ENCODE peak calls at places on chromosomes 12 and 14, in ten cellular contexts. T is heart left ventricle, I is colonic mucosa, D is Caco-2, X is adrenal gland, S is GM12865, F is AG04450, A is astrocyte of the cerebellum, P is ovary, K is foreskin fibroblast. C is an unnamed sample.
A peak's percentile ranks its signal among the peaks of the same experiment; 100 is the strongest.

GRCh38 chr12:93002278-93003054 is 73.4 kb upstream of the EEA1 start:
- DNase-seq in T (no peak), I (no peak), D (no peak), X (no peak), S (no peak), F (peak; percentile 52), A (peak; percentile 59), P (peak; percentile 54), K (peak; percentile 77), C (no peak)

GRCh38 chr14:71555654-71556559 is 376.3 kb upstream of the RGS6 start:
- DNase-seq in T (no peak), I (peak; percentile 58), D (peak; percentile 72), X (no peak), S (peak; percentile 95), F (no peak), A (no peak), P (no peak), K (no peak), C (peak; percentile 49)

GRCh38 chr14:100620437-100621100 is 33.4 kb upstream of the BEGAIN start:
- DNase-seq in T (no peak), I (no peak), D (peak; percentile 17), X (no peak), S (no peak), F (no peak), A (no peak), P (no peak), K (no peak), C (no peak)

GRCh38 chr14:69650948-69651369 is 39.6 kb downstream of the SUSD6 start:
- DNase-seq in T (no peak), I (no peak), D (peak; percentile 55), X (no peak), S (no peak), F (no peak), A (no peak), P (no peak), K (no peak), C (no peak)

GRCh38 chr12:11927311-11927935 is 143.3 kb upstream of the BCL2L14 start:
- DNase-seq in T (no peak), I (no peak), D (no peak), X (no peak), S (no peak), F (no peak), A (peak; percentile 57), P (no peak), K (no peak), C (no peak)

GRCh38 chr12:28780096-28780495 is 369.0 kb upstream of the FAR2 start:
- DNase-seq in T (no peak), I (no peak), D (no peak), X (no peak), S (no peak), F (no peak), A (no peak), P (no peak), K (peak; percentile 67), C (peak; percentile 51)

GRCh38 chr12:88235183-88235833 is 93.2 kb downstream of the TMTC3 start:
- DNase-seq in T (no peak), I (no peak), D (no peak), X (no peak), S (peak; percentile 32), F (no peak), A (no peak), P (no peak), K (no peak), C (no peak)

GRCh38 chr12:52903285-52903854 is 1.5 kb downstream of the KRT8 start:
- DNase-seq in T (peak; percentile 87), I (peak; percentile 83), D (peak; percentile 61), X (peak; percentile 79), S (peak; percentile 24), F (no peak), A (peak; percentile 31), P (peak; percentile 60), K (peak; percentile 38), C (peak; percentile 73)

GRCh38 chr12:94147377-94147990 is 893 bp upstream of the PLXNC1 start:
- DNase-seq in T (no peak), I (no peak), D (no peak), X (no peak), S (peak; percentile 38), F (no peak), A (no peak), P (no peak), K (no peak), C (no peak)

GRCh38 chr12:94147991-94148840 is at the start of gene PLXNC1:
- DNase-seq in T (peak; percentile 58), I (peak; percentile 70), D (peak; percentile 57), X (peak; percentile 57), S (peak; percentile 83), F (no peak), A (no peak), P (peak; percentile 68), K (no peak), C (peak; percentile 70)

GRCh38 chr12:94149781-94150482 is 1.6 kb downstream of the PLXNC1 start:
- DNase-seq in T (peak; percentile 49), I (peak; percentile 54), D (no peak), X (peak; percentile 38), S (peak; percentile 56), F (no peak), A (no peak), P (peak; percentile 79), K (no peak), C (no peak)

GRCh38 chr12:94150483-94151225 is 2.3 kb downstream of the PLXNC1 start:
- DNase-seq in T (no peak), I (peak; percentile 53), D (peak; percentile 56), X (no peak), S (peak; percentile 61), F (no peak), A (no peak), P (peak; percentile 55), K (no peak), C (no peak)

DNA sequence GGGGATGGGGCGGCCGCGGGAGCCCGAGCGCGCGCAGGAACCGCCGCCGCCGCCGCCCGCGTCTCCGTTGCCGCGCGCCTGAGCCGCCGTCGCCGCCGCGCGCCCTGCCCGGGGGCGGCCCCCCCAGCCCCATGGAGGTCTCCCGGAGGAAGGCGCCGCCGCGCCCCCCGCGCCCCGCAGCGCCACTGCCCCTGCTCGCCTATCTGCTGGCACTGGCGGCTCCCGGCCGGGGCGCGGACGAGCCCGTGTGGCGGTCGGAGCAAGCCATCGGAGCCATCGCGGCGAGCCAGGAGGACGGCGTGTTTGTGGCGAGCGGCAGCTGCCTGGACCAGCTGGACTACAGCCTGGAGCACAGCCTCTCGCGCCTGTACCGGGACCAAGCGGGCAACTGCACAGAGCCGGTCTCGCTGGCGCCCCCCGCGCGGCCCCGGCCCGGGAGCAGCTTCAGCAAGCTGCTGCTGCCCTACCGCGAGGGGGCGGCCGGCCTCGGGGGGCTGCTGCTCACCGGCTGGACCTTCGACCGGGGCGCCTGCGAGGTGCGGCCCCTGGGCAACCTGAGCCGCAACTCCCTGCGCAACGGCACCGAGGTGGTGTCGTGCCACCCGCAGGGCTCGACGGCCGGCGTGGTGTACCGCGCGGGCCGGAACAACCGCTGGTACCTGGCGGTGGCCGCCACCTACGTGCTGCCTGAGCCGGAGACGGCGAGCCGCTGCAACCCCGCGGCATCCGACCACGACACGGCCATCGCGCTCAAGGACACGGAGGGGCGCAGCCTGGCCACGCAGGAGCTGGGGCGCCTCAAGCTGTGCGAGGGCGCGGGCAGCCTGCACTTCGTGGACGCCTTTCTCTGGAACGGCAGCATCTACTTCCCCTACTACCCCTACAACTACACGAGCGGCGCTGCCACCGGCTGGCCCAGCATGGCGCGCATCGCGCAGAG is 734 bp downstream of the PLXNC1 start:
- DNase-seq in T (no peak), I (peak; percentile 50), D (peak; percentile 69), X (peak; percentile 55), S (peak; percentile 85), F (no peak), A (no peak), P (peak; percentile 58), K (no peak), C (peak; percentile 51)
- TF ChIP-seq CTCF in T (no peak), I (peak; percentile 40), D (peak; percentile 46), X (peak; percentile 15), S (peak; percentile 64), F (peak; percentile 22), A (peak; percentile 23), P (no peak), K (peak; percentile 24), C (peak; percentile 61)

DNA sequence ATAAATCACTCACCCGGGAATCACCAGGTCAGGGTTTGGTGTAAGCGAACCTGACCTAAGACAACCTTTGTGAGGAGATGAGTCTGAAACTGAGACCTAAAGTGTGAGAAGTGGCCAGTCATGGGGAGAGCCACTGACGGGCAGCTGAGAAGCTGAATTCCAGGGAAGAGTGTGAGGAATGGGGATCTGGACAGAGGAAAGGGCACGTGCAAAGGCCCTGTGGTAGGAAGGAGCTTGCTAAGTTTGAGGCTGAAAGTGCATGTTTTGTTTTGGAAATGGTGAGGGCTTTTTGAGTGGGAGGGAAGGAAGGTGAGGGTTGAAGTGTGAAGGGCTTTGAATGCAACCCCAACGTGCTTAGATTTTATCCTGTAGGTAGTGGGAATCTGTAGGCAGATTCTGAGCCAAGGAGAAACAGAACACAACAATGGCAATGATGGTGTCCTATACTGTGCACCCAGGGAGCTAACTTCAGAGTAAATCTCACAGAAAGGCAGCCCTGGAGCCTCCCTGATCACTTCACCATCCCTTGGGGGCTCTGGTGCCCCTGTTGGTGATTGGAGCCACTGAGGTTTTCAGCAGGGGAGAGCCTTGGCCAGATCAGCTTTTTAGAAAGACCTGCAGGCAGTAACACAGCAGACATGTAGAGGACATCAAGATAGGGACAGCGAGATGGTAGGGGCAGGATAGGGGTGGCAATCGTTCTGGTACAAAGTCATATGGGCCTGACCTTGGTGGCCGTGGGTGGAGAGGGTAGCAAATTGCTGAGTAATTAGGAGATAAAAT is 37.5 kb upstream of the CHGA start:
- DNase-seq in T (no peak), I (no peak), D (no peak), X (no peak), S (no peak), F (no peak), A (no peak), P (no peak), K (no peak), C (no peak)
- TF ChIP-seq CTCF in T (no peak), I (no peak), D (no peak), X (no peak), S (no peak), F (no peak), A (no peak), P (no peak), K (no peak), C (no peak)

GRCh38 chr14:105165134-105165704 is 3.4 kb downstream of the JAG2 start:
- DNase-seq in T (no peak), I (peak; percentile 46), D (no peak), X (no peak), S (no peak), F (no peak), A (no peak), P (no peak), K (no peak), C (no peak)
- TF ChIP-seq CTCF in T (no peak), I (no peak), D (no peak), X (no peak), S (no peak), F (no peak), A (no peak), P (no peak), K (no peak), C (no peak)

DNA sequence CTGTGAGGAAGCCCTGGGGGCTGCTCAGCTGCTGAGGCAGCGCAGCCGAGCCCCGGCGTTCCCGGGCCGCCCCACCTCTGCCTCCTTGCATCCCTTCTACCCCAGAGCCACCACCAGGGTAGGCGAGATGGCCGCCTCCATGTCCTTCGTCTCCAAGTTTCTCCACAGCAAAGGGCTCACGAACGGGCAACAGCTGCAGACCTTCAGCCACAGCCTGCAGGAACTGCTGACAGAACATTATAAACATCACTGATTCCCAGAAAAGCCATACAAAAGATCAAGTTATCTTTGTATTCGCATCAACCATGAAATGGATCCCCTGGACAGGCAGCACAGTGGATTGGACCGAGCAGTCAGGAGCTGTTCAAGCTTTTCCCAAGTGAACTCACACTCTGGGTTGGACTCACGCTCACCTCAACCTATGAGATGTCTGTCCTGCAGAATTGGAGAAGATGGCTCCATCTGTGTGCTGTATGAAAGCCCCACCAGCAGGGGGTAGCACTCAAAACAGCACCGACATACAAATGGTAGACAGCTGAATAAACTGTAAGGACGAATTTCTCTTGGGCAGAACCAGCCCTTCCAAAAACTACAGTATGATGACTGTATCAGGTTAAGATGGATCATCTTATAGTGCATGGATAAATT is 19.4 kb upstream of the A2M start:
- DNase-seq in T (no peak), I (no peak), D (no peak), X (no peak), S (peak; percentile 57), F (no peak), A (no peak), P (no peak), K (no peak), C (no peak)
- TF ChIP-seq CTCF in T (peak; percentile 6), I (no peak), D (no peak), X (no peak), S (peak; percentile 62), F (peak; percentile 31), A (no peak), P (no peak), K (no peak), C (no peak)